ENCODE peak calls at places on chromosomes 11 and 22, in six cellular contexts. One of them, this sample, is unnamed.

GRCh38 chr22:27019827-27020226 is 362.4 kb downstream of the MIAT start:
- DNase-seq in CD8-positive, alpha-beta T cell: no peak
- DNase-seq in stimulated activated CD8-positive, alpha-beta memory T cell treated with anti-CD3 and anti-CD28 coated beads, Interleukin-7, amount 100 ng/mL, for 24 hours: no peak
- DNase-seq in cardiac fibroblast: no peak
- DNase-seq in chondrocyte: no peak
- DNase-seq in AML-193: no peak
- DNase-seq in this sample: no peak

GRCh38 chr11:28760676-28761390 is 652.6 kb downstream of the METTL15 start:
- DNase-seq in cardiac fibroblast: no peak
- DNase-seq in stimulated activated CD8-positive, alpha-beta memory T cell treated with anti-CD3 and anti-CD28 coated beads, Interleukin-7, amount 100 ng/mL, for 24 hours: no peak
- DNase-seq in CD8-positive, alpha-beta T cell: no peak
- DNase-seq in chondrocyte: no peak
- DNase-seq in AML-193: no peak
- DNase-seq in this sample: no peak

GRCh38 chr11:6401439-6401838 is 11.2 kb downstream of the SMPD1 start:
- DNase-seq in stimulated activated CD8-positive, alpha-beta memory T cell treated with anti-CD3 and anti-CD28 coated beads, Interleukin-7, amount 100 ng/mL, for 24 hours: no peak
- DNase-seq in CD8-positive, alpha-beta T cell: no peak
- DNase-seq in chondrocyte: no peak
- DNase-seq in cardiac fibroblast: no peak
- DNase-seq in AML-193: no peak
- DNase-seq in this sample: no peak

GRCh38 chr22:30667092-30667485 is 586 bp downstream of the DUSP18 start:
- DNase-seq in stimulated activated CD8-positive, alpha-beta memory T cell treated with anti-CD3 and anti-CD28 coated beads, Interleukin-7, amount 100 ng/mL, for 24 hours: no peak
- DNase-seq in CD8-positive, alpha-beta T cell: no peak
- DNase-seq in chondrocyte: no peak
- DNase-seq in AML-193: no peak
- DNase-seq in cardiac fibroblast: no peak
- DNase-seq in this sample: no peak

GRCh38 chr22:39308614-39309363 is 10.6 kb downstream of the RPL3 start:
- DNase-seq in CD8-positive, alpha-beta T cell: no peak
- DNase-seq in stimulated activated CD8-positive, alpha-beta memory T cell treated with anti-CD3 and anti-CD28 coated beads, Interleukin-7, amount 100 ng/mL, for 24 hours: no peak
- DNase-seq in cardiac fibroblast: peak
- DNase-seq in chondrocyte: no peak
- DNase-seq in AML-193: no peak
- DNase-seq in this sample: peak

GRCh38 chr22:27472975-27473374 is 328.6 kb downstream of the MN1 start:
- DNase-seq in CD8-positive, alpha-beta T cell: no peak
- DNase-seq in cardiac fibroblast: no peak
- DNase-seq in stimulated activated CD8-positive, alpha-beta memory T cell treated with anti-CD3 and anti-CD28 coated beads, Interleukin-7, amount 100 ng/mL, for 24 hours: no peak
- DNase-seq in AML-193: no peak
- DNase-seq in chondrocyte: no peak
- DNase-seq in this sample: no peak

GRCh38 chr11:64762916-64763803 is 3.4 kb upstream of the PYGM start:
- DNase-seq in cardiac fibroblast: peak
- DNase-seq in CD8-positive, alpha-beta T cell: peak
- DNase-seq in stimulated activated CD8-positive, alpha-beta memory T cell treated with anti-CD3 and anti-CD28 coated beads, Interleukin-7, amount 100 ng/mL, for 24 hours: no peak
- DNase-seq in chondrocyte: peak
- DNase-seq in AML-193: no peak
- DNase-seq in this sample: peak

GRCh38 chr11:20013346-20014066 is 146.8 kb downstream of the DBX1 start:
- DNase-seq in AML-193: no peak
- DNase-seq in CD8-positive, alpha-beta T cell: no peak
- DNase-seq in chondrocyte: no peak
- DNase-seq in stimulated activated CD8-positive, alpha-beta memory T cell treated with anti-CD3 and anti-CD28 coated beads, Interleukin-7, amount 100 ng/mL, for 24 hours: no peak
- DNase-seq in cardiac fibroblast: peak
- DNase-seq in this sample: no peak

GRCh38 chr11:124717786-124718634 is 21.7 kb upstream of the NRGN start:
- DNase-seq in CD8-positive, alpha-beta T cell: peak
- DNase-seq in AML-193: peak
- DNase-seq in stimulated activated CD8-positive, alpha-beta memory T cell treated with anti-CD3 and anti-CD28 coated beads, Interleukin-7, amount 100 ng/mL, for 24 hours: no peak
- DNase-seq in chondrocyte: no peak
- DNase-seq in cardiac fibroblast: peak
- DNase-seq in this sample: peak

GRCh38 chr11:71530602-71531001 is 3.5 kb downstream of the KRTAP5-7 start:
- DNase-seq in chondrocyte: no peak
- DNase-seq in stimulated activated CD8-positive, alpha-beta memory T cell treated with anti-CD3 and anti-CD28 coated beads, Interleukin-7, amount 100 ng/mL, for 24 hours: no peak
- DNase-seq in AML-193: no peak
- DNase-seq in cardiac fibroblast: no peak
- DNase-seq in CD8-positive, alpha-beta T cell: no peak
- DNase-seq in this sample: no peak

GRCh38 chr11:46903846-46904245 is 14.5 kb downstream of the LRP4 start:
- DNase-seq in chondrocyte: no peak
- DNase-seq in stimulated activated CD8-positive, alpha-beta memory T cell treated with anti-CD3 and anti-CD28 coated beads, Interleukin-7, amount 100 ng/mL, for 24 hours: no peak
- DNase-seq in CD8-positive, alpha-beta T cell: no peak
- DNase-seq in cardiac fibroblast: no peak
- DNase-seq in AML-193: no peak
- DNase-seq in this sample: no peak

GRCh38 chr22:40857309-40857851 is 432 bp downstream of the XPNPEP3 start:
- DNase-seq in cardiac fibroblast: peak
- DNase-seq in AML-193: no peak
- DNase-seq in CD8-positive, alpha-beta T cell: no peak
- DNase-seq in stimulated activated CD8-positive, alpha-beta memory T cell treated with anti-CD3 and anti-CD28 coated beads, Interleukin-7, amount 100 ng/mL, for 24 hours: no peak
- DNase-seq in chondrocyte: no peak
- DNase-seq in this sample: no peak

GRCh38 chr11:67371549-67372231 is 1.7 kb downstream of the CLCF1 start:
- DNase-seq in AML-193: peak
- DNase-seq in cardiac fibroblast: peak
- DNase-seq in stimulated activated CD8-positive, alpha-beta memory T cell treated with anti-CD3 and anti-CD28 coated beads, Interleukin-7, amount 100 ng/mL, for 24 hours: no peak
- DNase-seq in chondrocyte: no peak
- DNase-seq in CD8-positive, alpha-beta T cell: no peak
- DNase-seq in this sample: peak

GRCh38 chr11:95487391-95487790 is 256.4 kb upstream of the SESN3 start:
- DNase-seq in cardiac fibroblast: no peak
- DNase-seq in stimulated activated CD8-positive, alpha-beta memory T cell treated with anti-CD3 and anti-CD28 coated beads, Interleukin-7, amount 100 ng/mL, for 24 hours: no peak
- DNase-seq in AML-193: no peak
- DNase-seq in CD8-positive, alpha-beta T cell: no peak
- DNase-seq in chondrocyte: no peak
- DNase-seq in this sample: no peak

GRCh38 chr11:63862923-63863322 is 24.0 kb downstream of the MARK2 start:
- DNase-seq in cardiac fibroblast: no peak
- DNase-seq in CD8-positive, alpha-beta T cell: no peak
- DNase-seq in stimulated activated CD8-positive, alpha-beta memory T cell treated with anti-CD3 and anti-CD28 coated beads, Interleukin-7, amount 100 ng/mL, for 24 hours: no peak
- DNase-seq in chondrocyte: no peak
- DNase-seq in AML-193: no peak
- DNase-seq in this sample: no peak

This sample was measured in hepatic stellate cell.